ENCODE peak calls at places on chromosomes 1 and 21, in five cellular contexts. One of them, this sample, is unnamed.
A peak's percentile ranks its signal among the peaks of the same experiment; 100 is the strongest.

GRCh38 chr1:117570988-117571409 is 34.8 kb upstream of the TENT5C start:
- DNase-seq in activated T-helper 1 cell treated with anti-CD3 and anti-CD28 coated beads, Interleukin-2, amount 50 U/mL, for 16 hours: no peak
- DNase-seq in cardiac septum: no peak
- DNase-seq in substantia nigra: no peak
- DNase-seq in left lung: no peak
- DNase-seq in this sample: no peak

GRCh38 chr1:92168657-92169056 is 49.1 kb upstream of the C1orf146 start:
- DNase-seq in cardiac septum: no peak
- DNase-seq in activated T-helper 1 cell treated with anti-CD3 and anti-CD28 coated beads, Interleukin-2, amount 50 U/mL, for 16 hours: no peak
- DNase-seq in left lung: no peak
- DNase-seq in substantia nigra: peak; percentile 12
- DNase-seq in this sample: no peak

GRCh38 chr1:25568090-25568833 is 24.9 kb downstream of the LDLRAP1 start:
- DNase-seq in cardiac septum: no peak
- DNase-seq in left lung: no peak
- DNase-seq in substantia nigra: no peak
- DNase-seq in activated T-helper 1 cell treated with anti-CD3 and anti-CD28 coated beads, Interleukin-2, amount 50 U/mL, for 16 hours: no peak
- DNase-seq in this sample: peak; percentile 39

GRCh38 chr21:35512321-35512720 is 463.2 kb upstream of the RUNX1 start:
- DNase-seq in cardiac septum: no peak
- DNase-seq in left lung: no peak
- DNase-seq in activated T-helper 1 cell treated with anti-CD3 and anti-CD28 coated beads, Interleukin-2, amount 50 U/mL, for 16 hours: no peak
- DNase-seq in substantia nigra: no peak
- DNase-seq in this sample: no peak

GRCh38 chr1:204941415-204942338 is 71.0 kb downstream of the NFASC start:
- DNase-seq in cardiac septum: peak; percentile 81
- DNase-seq in substantia nigra: peak; percentile 70
- DNase-seq in left lung: peak; percentile 85
- DNase-seq in activated T-helper 1 cell treated with anti-CD3 and anti-CD28 coated beads, Interleukin-2, amount 50 U/mL, for 16 hours: no peak
- DNase-seq in this sample: peak; percentile 37

GRCh38 chr1:228343211-228343661 is 63.4 kb downstream of the TRIM11 start:
- DNase-seq in left lung: peak; percentile 49
- DNase-seq in substantia nigra: no peak
- DNase-seq in activated T-helper 1 cell treated with anti-CD3 and anti-CD28 coated beads, Interleukin-2, amount 50 U/mL, for 16 hours: no peak
- DNase-seq in cardiac septum: peak; percentile 53
- DNase-seq in this sample: no peak

GRCh38 chr1:45843474-45843905 is 40.1 kb downstream of the MAST2 start:
- DNase-seq in substantia nigra: no peak
- DNase-seq in cardiac septum: no peak
- DNase-seq in activated T-helper 1 cell treated with anti-CD3 and anti-CD28 coated beads, Interleukin-2, amount 50 U/mL, for 16 hours: no peak
- DNase-seq in left lung: no peak
- DNase-seq in this sample: no peak

GRCh38 chr1:31771891-31772668 is 7.9 kb upstream of the ADGRB2 start:
- DNase-seq in substantia nigra: no peak
- DNase-seq in left lung: peak; percentile 64
- DNase-seq in cardiac septum: no peak
- DNase-seq in activated T-helper 1 cell treated with anti-CD3 and anti-CD28 coated beads, Interleukin-2, amount 50 U/mL, for 16 hours: no peak
- DNase-seq in this sample: no peak

GRCh38 chr1:85311818-85312217 is 35.4 kb upstream of the BCL10 start:
- DNase-seq in activated T-helper 1 cell treated with anti-CD3 and anti-CD28 coated beads, Interleukin-2, amount 50 U/mL, for 16 hours: no peak
- DNase-seq in cardiac septum: no peak
- DNase-seq in left lung: no peak
- DNase-seq in substantia nigra: no peak
- DNase-seq in this sample: no peak

GRCh38 chr1:32771561-32772280 is 45.4 kb downstream of the YARS1 start:
- DNase-seq in substantia nigra: no peak
- DNase-seq in left lung: no peak
- DNase-seq in cardiac septum: no peak
- DNase-seq in activated T-helper 1 cell treated with anti-CD3 and anti-CD28 coated beads, Interleukin-2, amount 50 U/mL, for 16 hours: no peak
- DNase-seq in this sample: no peak

GRCh38 chr1:52542085-52542688 is 10.7 kb downstream of the TUT4 start:
- DNase-seq in activated T-helper 1 cell treated with anti-CD3 and anti-CD28 coated beads, Interleukin-2, amount 50 U/mL, for 16 hours: no peak
- DNase-seq in substantia nigra: no peak
- DNase-seq in cardiac septum: no peak
- DNase-seq in left lung: no peak
- DNase-seq in this sample: no peak

GRCh38 chr1:170586321-170586855 is 54.4 kb downstream of the GORAB start:
- DNase-seq in substantia nigra: no peak
- DNase-seq in left lung: no peak
- DNase-seq in cardiac septum: no peak
- DNase-seq in activated T-helper 1 cell treated with anti-CD3 and anti-CD28 coated beads, Interleukin-2, amount 50 U/mL, for 16 hours: no peak
- DNase-seq in this sample: peak; percentile 43

GRCh38 chr21:25925936-25926335 is 191.2 kb downstream of the GABPA start:
- DNase-seq in cardiac septum: no peak
- DNase-seq in left lung: no peak
- DNase-seq in activated T-helper 1 cell treated with anti-CD3 and anti-CD28 coated beads, Interleukin-2, amount 50 U/mL, for 16 hours: no peak
- DNase-seq in substantia nigra: no peak
- DNase-seq in this sample: no peak

GRCh38 chr1:158208717-158209116 is 28.0 kb downstream of the CD1D start:
- DNase-seq in substantia nigra: no peak
- DNase-seq in activated T-helper 1 cell treated with anti-CD3 and anti-CD28 coated beads, Interleukin-2, amount 50 U/mL, for 16 hours: no peak
- DNase-seq in left lung: no peak
- DNase-seq in cardiac septum: no peak
- DNase-seq in this sample: no peak

GRCh38 chr1:50858761-50859160 is 101.3 kb downstream of the FAF1 start:
- DNase-seq in left lung: no peak
- DNase-seq in cardiac septum: no peak
- DNase-seq in substantia nigra: no peak
- DNase-seq in activated T-helper 1 cell treated with anti-CD3 and anti-CD28 coated beads, Interleukin-2, amount 50 U/mL, for 16 hours: no peak
- DNase-seq in this sample: no peak

GRCh38 chr1:106924360-106924759 is 132.1 kb upstream of the PRMT6 start:
- DNase-seq in cardiac septum: no peak
- DNase-seq in activated T-helper 1 cell treated with anti-CD3 and anti-CD28 coated beads, Interleukin-2, amount 50 U/mL, for 16 hours: no peak
- DNase-seq in substantia nigra: peak; percentile 2
- DNase-seq in left lung: no peak
- DNase-seq in this sample: peak; percentile 13

GRCh38 chr1:117241512-117241911 is 30.8 kb upstream of the VTCN1 start:
- DNase-seq in substantia nigra: no peak
- DNase-seq in cardiac septum: no peak
- DNase-seq in activated T-helper 1 cell treated with anti-CD3 and anti-CD28 coated beads, Interleukin-2, amount 50 U/mL, for 16 hours: no peak
- DNase-seq in left lung: no peak
- DNase-seq in this sample: no peak

GRCh38 chr21:36207577-36208320 is 51.1 kb downstream of the DOP1B start:
- DNase-seq in activated T-helper 1 cell treated with anti-CD3 and anti-CD28 coated beads, Interleukin-2, amount 50 U/mL, for 16 hours: no peak
- DNase-seq in substantia nigra: no peak
- DNase-seq in cardiac septum: no peak
- DNase-seq in left lung: no peak
- DNase-seq in this sample: peak; percentile 70

GRCh38 chr21:37207441-37208009 is 59.6 kb downstream of the VPS26C start:
- DNase-seq in left lung: no peak
- DNase-seq in substantia nigra: no peak
- DNase-seq in cardiac septum: no peak
- DNase-seq in activated T-helper 1 cell treated with anti-CD3 and anti-CD28 coated beads, Interleukin-2, amount 50 U/mL, for 16 hours: no peak
- DNase-seq in this sample: peak; percentile 19

GRCh38 chr1:65213271-65213905 is 65.4 kb downstream of the AK4 start:
- DNase-seq in left lung: no peak
- DNase-seq in cardiac septum: no peak
- DNase-seq in substantia nigra: no peak
- DNase-seq in activated T-helper 1 cell treated with anti-CD3 and anti-CD28 coated beads, Interleukin-2, amount 50 U/mL, for 16 hours: no peak
- DNase-seq in this sample: no peak

GRCh38 chr21:28111151-28111619 is 881.5 kb downstream of the LTN1 start:
- DNase-seq in substantia nigra: no peak
- DNase-seq in activated T-helper 1 cell treated with anti-CD3 and anti-CD28 coated beads, Interleukin-2, amount 50 U/mL, for 16 hours: no peak
- DNase-seq in cardiac septum: peak; percentile 76
- DNase-seq in left lung: no peak
- DNase-seq in this sample: peak; percentile 48

GRCh38 chr1:211738709-211739301 is 63.4 kb upstream of the NEK2 start:
- DNase-seq in cardiac septum: peak; percentile 85
- DNase-seq in left lung: no peak
- DNase-seq in substantia nigra: no peak
- DNase-seq in activated T-helper 1 cell treated with anti-CD3 and anti-CD28 coated beads, Interleukin-2, amount 50 U/mL, for 16 hours: no peak
- DNase-seq in this sample: no peak

GRCh38 chr1:1582970-1583666 is 8.5 kb upstream of the SSU72 start:
- DNase-seq in left lung: no peak
- DNase-seq in activated T-helper 1 cell treated with anti-CD3 and anti-CD28 coated beads, Interleukin-2, amount 50 U/mL, for 16 hours: no peak
- DNase-seq in substantia nigra: no peak
- DNase-seq in cardiac septum: no peak
- DNase-seq in this sample: no peak

GRCh38 chr1:164515932-164516331 is 43.1 kb upstream of the PBX1 start:
- DNase-seq in left lung: no peak
- DNase-seq in activated T-helper 1 cell treated with anti-CD3 and anti-CD28 coated beads, Interleukin-2, amount 50 U/mL, for 16 hours: no peak
- DNase-seq in substantia nigra: no peak
- DNase-seq in cardiac septum: no peak
- DNase-seq in this sample: no peak

GRCh38 chr1:211551628-211552465 is 27.1 kb downstream of the SLC30A1 start:
- DNase-seq in substantia nigra: no peak
- DNase-seq in cardiac septum: peak; percentile 26
- DNase-seq in left lung: no peak
- DNase-seq in activated T-helper 1 cell treated with anti-CD3 and anti-CD28 coated beads, Interleukin-2, amount 50 U/mL, for 16 hours: no peak
- DNase-seq in this sample: no peak

This sample was measured in HFFc6.